ENCODE peak calls at places on chromosomes 16 and 17, in four cellular contexts. B is H9, P is mesendoderm, E is IMR-90. M is an unnamed sample.

GRCh38 chr17:9409026-9409425 is 166.6 kb downstream of the STX8 start:
- DNase-seq in B (no peak), P (peak), E (no peak), M (no peak)

GRCh38 chr17:64687959-64688358 is 25.9 kb upstream of the SMURF2 start:
- DNase-seq in B (no peak), P (no peak), E (peak), M (no peak)

GRCh38 chr17:80192268-80192667 is 22.4 kb downstream of the CARD14 start:
- DNase-seq in B (peak), P (no peak), E (no peak), M (no peak)

GRCh38 chr17:9150407-9151090 is 129.2 kb downstream of the NTN1 start:
- DNase-seq in B (no peak), P (no peak), E (peak), M (peak)

GRCh38 chr17:27811961-27812360 is 11.6 kb upstream of the NOS2 start:
- DNase-seq in B (no peak), P (no peak), E (no peak), M (no peak)

GRCh38 chr17:49928826-49929475 is 40.0 kb upstream of the DLX4 start:
- DNase-seq in B (no peak), P (peak), E (peak), M (no peak)

GRCh38 chr17:80175411-80175810 is 5.6 kb downstream of the CARD14 start:
- DNase-seq in B (peak), P (peak), E (no peak), M (peak)

GRCh38 chr16:85557976-85558589 is 55.0 kb upstream of the GSE1 start:
- DNase-seq in B (no peak), P (peak), E (no peak), M (no peak)

GRCh38 chr16:22161999-22162657 is at the start of gene SDR42E2:
- DNase-seq in B (peak), P (peak), E (no peak), M (no peak)

GRCh38 chr17:4006745-4007211 is 42.5 kb upstream of the ATP2A3 start:
- DNase-seq in B (no peak), P (peak), E (no peak), M (no peak)

GRCh38 chr17:81123052-81124048 is 42.0 kb upstream of the PVALEF start:
- DNase-seq in B (no peak), P (no peak), E (no peak), M (no peak)

GRCh38 chr16:2468725-2469398 is 2.2 kb upstream of the NTN3 start:
- DNase-seq in B (no peak), P (no peak), E (no peak), M (no peak)
- H3K27ac ChIP-seq in B (no peak), P (no peak), E (no peak), M (peak)

DNA sequence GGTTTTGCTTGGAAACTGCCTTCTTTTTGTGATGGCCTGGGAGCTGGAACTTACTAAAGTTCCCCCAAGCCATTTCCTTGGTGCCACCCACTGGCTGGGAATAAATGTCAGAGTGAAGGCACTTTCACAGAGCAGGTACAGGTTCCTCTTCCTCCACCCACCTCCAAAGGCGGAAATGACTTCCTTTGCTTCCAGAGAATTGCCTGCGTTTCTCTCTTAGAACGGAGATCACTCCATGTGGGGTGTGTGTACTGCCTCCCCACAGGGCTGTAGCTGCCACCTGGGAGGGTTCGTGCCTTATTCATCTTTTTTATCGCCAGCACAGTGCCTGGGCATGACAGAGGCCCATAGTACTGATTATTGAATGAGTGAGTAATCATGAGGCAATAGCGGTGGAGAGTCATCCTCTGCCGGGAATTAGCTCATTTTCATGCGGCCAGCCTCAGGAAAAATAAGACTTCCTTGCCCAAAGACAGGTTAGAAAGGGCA is 32.2 kb upstream of the HAS3 start:
- DNase-seq in B (no peak), P (peak), E (peak), M (no peak)
- H3K18ac ChIP-seq in B (peak), P (no peak), E (peak), M (no peak)

DNA sequence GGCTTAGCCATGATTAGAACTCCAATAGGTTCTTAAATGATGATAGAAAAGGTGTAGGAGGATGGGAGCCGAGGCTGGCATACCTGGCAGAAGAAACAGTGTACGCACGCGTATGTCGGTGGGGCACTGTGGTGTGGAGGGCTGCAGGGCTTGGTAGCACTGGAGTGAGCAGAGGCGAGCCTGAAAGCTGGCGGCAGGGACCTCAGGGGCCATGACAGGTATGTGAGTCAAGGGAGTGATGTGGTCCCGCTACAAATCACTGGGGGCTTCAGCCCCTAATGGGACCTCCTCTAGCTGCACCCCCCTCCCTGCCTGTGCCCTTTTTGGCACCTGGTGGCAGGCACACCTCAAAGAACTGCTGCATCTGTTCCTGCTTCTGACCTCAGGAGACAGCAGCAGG is 67.3 kb downstream of the RAI1 start:
- DNase-seq in B (no peak), P (no peak), E (no peak), M (no peak)
- H3K27ac ChIP-seq in B (no peak), P (no peak), E (no peak), M (no peak)

DNA sequence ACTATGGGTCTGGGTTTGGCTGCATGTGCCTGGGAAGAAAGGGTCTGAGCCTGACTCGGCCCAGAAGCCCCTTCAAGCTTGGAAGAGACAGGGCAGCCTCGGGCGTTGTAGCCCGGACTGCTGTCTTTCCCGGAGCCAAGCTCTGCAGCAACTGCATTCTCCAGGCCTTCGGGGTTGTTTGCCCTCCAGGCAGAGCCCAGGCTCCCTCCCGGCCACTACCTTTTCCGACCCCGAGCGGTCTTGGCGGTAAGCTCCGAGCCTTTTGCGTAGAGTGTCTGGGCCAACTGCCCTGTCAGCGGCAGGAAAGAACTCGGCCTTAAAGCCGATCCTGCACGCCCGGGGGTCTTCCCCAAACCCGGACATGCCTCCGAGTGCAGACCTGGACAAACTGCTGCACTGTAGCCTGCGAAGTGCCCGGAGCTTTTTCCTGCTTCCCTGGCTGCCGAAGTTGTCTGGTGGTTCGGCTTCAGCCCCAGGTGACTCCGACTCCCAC is 1.3 kb downstream of the LHX1 start:
- DNase-seq in B (no peak), P (no peak), E (no peak), M (no peak)
- H3K18ac ChIP-seq in B (no peak), P (peak), E (no peak), M (peak)

GRCh38 chr17:71986886-71987285 is 133.9 kb upstream of the SOX9 start:
- DNase-seq in B (no peak), P (no peak), E (peak), M (no peak)
- H3K27ac ChIP-seq in B (no peak), P (no peak), E (no peak), M (no peak)

GRCh38 chr16:72922714-72923113 is 125.2 kb downstream of the ZFHX3 start:
- DNase-seq in B (no peak), P (no peak), E (no peak), M (no peak)

GRCh38 chr16:72923757-72924156 is 124.2 kb downstream of the ZFHX3 start:
- DNase-seq in B (no peak), P (no peak), E (no peak), M (no peak)

GRCh38 chr16:72924487-72924886 is 123.4 kb downstream of the ZFHX3 start:
- DNase-seq in B (no peak), P (no peak), E (no peak), M (no peak)

GRCh38 chr16:72921106-72921505 is 126.8 kb downstream of the ZFHX3 start:
- DNase-seq in B (no peak), P (no peak), E (no peak), M (no peak)

DNA sequence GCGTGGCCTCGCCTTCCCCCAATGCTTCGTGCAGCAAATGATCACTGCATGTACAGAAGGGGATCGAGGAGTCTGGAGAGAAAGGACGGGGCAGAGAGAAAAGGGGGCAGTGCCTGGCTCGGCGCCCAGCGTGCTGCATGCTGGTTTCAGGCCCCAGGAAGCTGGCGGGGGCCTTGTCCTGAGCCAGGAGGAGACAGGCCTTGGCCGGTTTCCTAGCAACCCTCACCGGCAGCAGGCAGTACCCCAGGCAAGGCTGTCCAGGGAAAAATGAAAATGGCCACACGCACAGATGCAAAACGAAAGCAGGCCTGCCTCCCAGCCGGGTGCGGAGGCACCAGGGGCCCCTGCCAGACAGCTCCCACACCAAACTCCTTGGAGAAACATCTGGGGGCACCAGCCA is 126.3 kb downstream of the ZFHX3 start:
- DNase-seq in B (no peak), P (no peak), E (peak), M (no peak)
- H3K18ac ChIP-seq in B (no peak), P (no peak), E (no peak), M (peak)

GRCh38 chr17:74992223-74992622 is 4.8 kb downstream of the CDR2L start:
- DNase-seq in B (no peak), P (no peak), E (no peak), M (no peak)
- H3K27ac ChIP-seq in B (no peak), P (no peak), E (no peak), M (no peak)

GRCh38 chr16:3305109-3306068 is at the start of the genes TIGD7 and ZNF75A:
- DNase-seq in B (peak), P (peak), E (peak), M (peak)

GRCh38 chr16:3304370-3304769 is 860 bp downstream of the TIGD7 start:
- DNase-seq in B (no peak), P (no peak), E (peak), M (no peak)

GRCh38 chr16:3311496-3311895 is 6.2 kb downstream of the ZNF75A start:
- DNase-seq in B (no peak), P (no peak), E (no peak), M (no peak)

DNA sequence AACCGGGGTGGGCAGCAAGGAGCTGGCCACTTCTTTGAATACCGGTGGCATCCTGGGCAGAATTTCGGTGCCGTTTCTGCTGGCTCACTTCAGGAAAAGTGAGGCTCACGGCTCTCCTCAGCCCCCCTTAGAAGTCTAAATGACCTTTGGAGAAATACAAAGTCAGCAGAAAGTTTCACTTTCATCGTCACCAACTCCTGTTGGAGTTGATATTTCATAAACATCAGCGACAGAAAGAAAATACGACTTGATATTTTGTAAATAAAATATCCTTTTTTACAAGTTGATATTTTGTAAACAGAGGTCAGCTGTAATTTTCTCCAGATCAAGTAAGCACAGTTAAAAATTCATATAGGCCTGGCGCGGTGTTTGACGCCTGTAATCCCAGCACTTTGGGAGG is 781 bp downstream of the ZNF75A start:
- DNase-seq in B (no peak), P (no peak), E (no peak), M (no peak)
- H3K18ac ChIP-seq in B (no peak), P (peak), E (peak), M (peak)